ENCODE peak calls at places on chromosomes 4 and X, in six cellular contexts. Y, E, X, V, I and T are unnamed samples.
A peak's percentile ranks its signal among the peaks of the same experiment; 100 is the strongest.

GRCh38 chr4:112633477-112634235 is 3.1 kb downstream of the ZGRF1 start:
- DNase-seq in Y (peak; percentile 37), E (peak; percentile 32), X (no peak), V (peak; percentile 72), I (peak; percentile 44), T (peak; percentile 67)

GRCh38 chrX:51332188-51332942 is at the start of gene NUDT10:
- DNase-seq in Y (peak; percentile 92), E (no peak), X (peak; percentile 67), V (peak; percentile 45), I (no peak), T (peak; percentile 81)

GRCh38 chr4:84451546-84451945 is 47.5 kb downstream of the NKX6-1 start:
- DNase-seq in Y (peak; percentile 21), E (no peak), X (no peak), V (peak; percentile 20), I (peak; percentile 1), T (peak; percentile 48)

GRCh38 chr4:2298548-2298991 is 36.7 kb upstream of the MXD4 start:
- DNase-seq in Y (no peak), E (no peak), X (peak; percentile 60), V (peak; percentile 40), I (no peak), T (no peak)

GRCh38 chrX:4150259-4150658 is 436.8 kb upstream of the PRKX start:
- DNase-seq in Y (no peak), E (no peak), X (no peak), V (no peak), I (no peak), T (no peak)

GRCh38 chrX:20218809-20219505 is 47.8 kb downstream of the RPS6KA3 start:
- DNase-seq in Y (peak; percentile 3), E (no peak), X (no peak), V (no peak), I (no peak), T (peak; percentile 9)

GRCh38 chr4:4443821-4444220 is 56.9 kb downstream of the NSG1 start:
- DNase-seq in Y (no peak), E (no peak), X (no peak), V (peak; percentile 71), I (no peak), T (peak; percentile 46)

GRCh38 chr4:42453612-42454011 is 56.3 kb downstream of the SHISA3 start:
- DNase-seq in Y (no peak), E (no peak), X (no peak), V (no peak), I (no peak), T (no peak)

GRCh38 chr4:90121961-90122748 is 5.0 kb upstream of the CCSER1 start:
- DNase-seq in Y (no peak), E (no peak), X (no peak), V (no peak), I (no peak), T (no peak)

GRCh38 chrX:40151211-40152172 is 53.7 kb upstream of the BCOR start:
- DNase-seq in Y (peak; percentile 72), E (no peak), X (no peak), V (no peak), I (no peak), T (peak; percentile 28)

GRCh38 chr4:51843309-51844156 is 580 bp downstream of the DCUN1D4 start:
- DNase-seq in Y (peak; percentile 78), E (no peak), X (peak; percentile 90), V (peak; percentile 86), I (no peak), T (peak; percentile 61)

GRCh38 chrX:24005028-24005427 is 22.0 kb downstream of the KLHL15 start:
- DNase-seq in Y (no peak), E (no peak), X (no peak), V (no peak), I (no peak), T (no peak)

GRCh38 chr4:153453455-153453854 is 12.7 kb upstream of the TMEM131L start:
- DNase-seq in Y (no peak), E (no peak), X (no peak), V (no peak), I (no peak), T (no peak)

GRCh38 chrX:14528629-14529287 is 578 bp upstream of the GLRA2 start:
- DNase-seq in Y (peak; percentile 71), E (peak; percentile 40), X (no peak), V (peak; percentile 53), I (peak; percentile 17), T (peak; percentile 76)

GRCh38 chrX:72057844-72058243 is 73.9 kb downstream of the RTL5 start:
- DNase-seq in Y (no peak), E (no peak), X (no peak), V (no peak), I (no peak), T (no peak)

GRCh38 chr4:80184791-80185756 is 12.2 kb upstream of the PRDM8 start:
- DNase-seq in Y (peak; percentile 55), E (peak; percentile 29), X (no peak), V (peak; percentile 72), I (no peak), T (peak; percentile 70)

GRCh38 chr4:14566518-14566917 is 435.8 kb upstream of the CPEB2 start:
- DNase-seq in Y (no peak), E (no peak), X (no peak), V (no peak), I (no peak), T (no peak)

GRCh38 chr4:84597450-84597849 is 14.5 kb downstream of the CDS1 start:
- DNase-seq in Y (no peak), E (no peak), X (no peak), V (no peak), I (no peak), T (no peak)

GRCh38 chr4:174461438-174462106 is 60.7 kb downstream of the HPGD start:
- DNase-seq in Y (no peak), E (no peak), X (no peak), V (no peak), I (no peak), T (no peak)

GRCh38 chr4:146545102-146545501 is 23.4 kb upstream of the SLC10A7 start:
- DNase-seq in Y (peak; percentile 42), E (no peak), X (no peak), V (peak; percentile 57), I (peak; percentile 27), T (peak; percentile 79)

GRCh38 chr4:128536746-128537145 is 249.1 kb upstream of the PGRMC2 start:
- DNase-seq in Y (no peak), E (no peak), X (no peak), V (no peak), I (no peak), T (no peak)

GRCh38 chr4:40227284-40227683 is 30.5 kb downstream of the RHOH start:
- DNase-seq in Y (no peak), E (no peak), X (no peak), V (no peak), I (no peak), T (no peak)

GRCh38 chr4:145709843-145710242 is 29.9 kb downstream of the C4orf51 start:
- DNase-seq in Y (no peak), E (no peak), X (no peak), V (peak; percentile 95), I (no peak), T (no peak)

GRCh38 chrX:53071604-53072417 is 10.4 kb upstream of the TSPYL2 start:
- DNase-seq in Y (peak; percentile 81), E (peak; percentile 81), X (peak; percentile 88), V (peak; percentile 60), I (peak; percentile 84), T (peak; percentile 77)

GRCh38 chrX:22246620-22247019 is 26.1 kb upstream of the CBLL2 start:
- DNase-seq in Y (no peak), E (no peak), X (no peak), V (peak; percentile 67), I (no peak), T (no peak)

GRCh38 chr4:157128395-157128794 is 52.4 kb downstream of the GLRB start:
- DNase-seq in Y (no peak), E (no peak), X (no peak), V (peak; percentile 60), I (no peak), T (peak; percentile 4)

DNA sequence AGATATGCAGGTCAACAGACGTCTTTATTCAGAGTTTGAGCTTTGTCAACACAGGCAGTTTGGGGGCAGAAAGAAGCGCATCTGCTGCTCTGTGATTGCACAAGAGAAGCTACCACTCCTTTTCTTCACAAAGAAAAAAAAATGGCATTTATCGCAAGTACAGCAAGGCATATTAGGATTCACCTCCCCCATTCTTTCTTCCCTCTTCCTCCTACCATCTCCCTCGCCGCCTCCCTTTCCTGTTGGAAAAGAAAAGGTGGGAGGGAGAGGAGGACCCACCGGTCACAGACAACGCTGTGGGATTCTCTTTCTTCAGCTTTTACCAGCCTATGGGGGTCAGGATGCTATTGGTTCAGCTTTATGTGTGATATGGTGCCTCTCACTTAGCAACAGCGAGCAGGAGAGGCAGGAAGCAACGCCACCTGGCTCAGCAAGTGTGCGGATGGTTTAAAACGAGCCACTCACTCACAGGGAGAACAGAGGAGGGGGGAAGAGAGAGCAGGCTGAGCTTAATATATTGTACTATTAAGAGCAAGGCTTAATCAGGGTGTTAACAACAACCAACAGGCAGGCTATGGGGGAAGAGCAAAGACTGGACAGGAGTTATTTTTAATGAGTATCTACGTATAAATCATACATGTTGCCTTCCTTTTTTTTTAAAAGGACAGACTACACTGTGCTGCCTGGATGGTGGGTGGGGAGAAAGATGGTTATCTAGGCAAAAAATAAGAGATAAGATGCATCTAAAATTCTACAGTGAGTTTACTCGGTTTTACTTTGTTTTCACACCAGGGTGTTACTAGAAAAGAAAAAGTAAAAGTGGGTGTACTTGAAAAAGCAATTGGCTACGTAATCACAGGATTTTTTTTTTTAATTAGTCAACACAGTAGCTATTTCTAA is 104.7 kb downstream of the MAML3 start:
- DNase-seq in Y (peak; percentile 80), E (peak; percentile 42), X (no peak), V (peak; percentile 62), I (peak; percentile 74), T (peak; percentile 88)
- H3K4me1 ChIP-seq in Y (peaks cover 52% of the 10 kb centered on the region), E (peaks cover 19% of the 10 kb centered on the region), X (peaks cover 20% of the 10 kb centered on the region), V (peaks cover 11% of the 10 kb centered on the region), I (peaks cover 32% of the 10 kb centered on the region), T (peaks cover 41% of the 10 kb centered on the region)

DNA sequence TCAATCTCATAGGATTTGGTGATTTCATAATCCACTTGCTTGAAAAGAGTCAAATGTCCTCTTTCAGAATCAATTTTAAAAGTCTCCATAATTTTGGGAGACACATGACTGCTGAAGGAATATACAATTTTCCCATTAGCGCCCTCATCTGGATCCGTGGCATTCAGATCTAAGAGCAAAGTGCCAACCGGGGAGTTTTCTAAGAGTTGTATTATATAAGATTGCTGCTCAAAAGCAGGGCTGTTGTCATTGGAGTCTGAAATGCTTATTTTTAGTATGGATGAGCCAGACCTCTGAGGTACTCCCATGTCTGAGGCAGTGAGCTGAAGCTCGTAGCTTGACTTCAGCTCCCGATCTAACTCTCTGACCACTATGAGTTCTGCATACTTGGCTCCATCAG is 1.2 kb downstream of the PCDH18 start:
- DNase-seq in Y (peak; percentile 30), E (no peak), X (no peak), V (peak; percentile 83), I (no peak), T (peak; percentile 35)
- H3K4me1 ChIP-seq in Y (peaks cover 59% of the 10 kb centered on the region), E (peaks cover 8% of the 10 kb centered on the region), X (peaks cover 5% of the 10 kb centered on the region), V (peaks cover 28% of the 10 kb centered on the region), I (no peaks in the 10 kb centered on the region), T (peaks cover 50% of the 10 kb centered on the region)

GRCh38 chr4:25457053-25457715 is 80.1 kb downstream of the ANAPC4 start:
- DNase-seq in Y (no peak), E (no peak), X (no peak), V (peak; percentile 53), I (no peak), T (no peak)
- H3K4me1 ChIP-seq in Y (no peaks in the 10 kb centered on the region), E (no peaks in the 10 kb centered on the region), X (no peaks in the 10 kb centered on the region), V (peaks cover 15% of the 10 kb centered on the region), I (no peaks in the 10 kb centered on the region), T (no peaks in the 10 kb centered on the region)

DNA sequence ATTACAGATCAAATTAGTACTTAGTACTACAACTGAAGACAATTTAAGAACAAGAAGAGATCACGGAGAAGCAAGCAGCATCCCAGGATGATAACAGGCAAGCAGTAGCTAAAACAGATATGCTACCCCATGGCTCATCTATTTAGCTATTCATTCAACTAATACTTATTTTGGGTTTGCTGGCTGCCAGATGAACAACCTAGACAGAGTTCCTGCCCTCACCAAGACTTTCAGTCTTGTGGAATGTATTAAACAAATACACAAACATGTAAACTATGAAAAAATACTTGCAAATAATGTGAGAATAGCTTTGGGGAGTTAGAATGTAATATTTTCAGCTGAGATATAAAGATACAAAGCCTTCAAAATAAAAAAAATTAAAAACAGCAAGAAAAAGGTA is 2.4 kb upstream of the CORIN start:
- DNase-seq in Y (no peak), E (no peak), X (no peak), V (no peak), I (no peak), T (no peak)
- H3K4me1 ChIP-seq in Y (peaks cover 4% of the 10 kb centered on the region), E (peaks cover 24% of the 10 kb centered on the region), X (peaks cover 14% of the 10 kb centered on the region), V (peaks cover 14% of the 10 kb centered on the region), I (peaks cover 9% of the 10 kb centered on the region), T (peaks cover 18% of the 10 kb centered on the region)